ENCODE peak calls at places on chromosome 13, in eight cellular contexts. K is upper lobe of right lung, U is ACHN, I is GM04503, M is D341Med, L is NCI-H2171 treated with DMSO at 0.1 percent for 48 hours, D is transverse colon, C is WTC11. X is an unnamed sample.

GRCh38 chr13:37981932-37982331 is 112.4 kb upstream of the TRPC4 start:
- DNase-seq in M (no peak), C (no peak), L (no peak), I (no peak), D (no peak), K (no peak), U (no peak), X (no peak)

GRCh38 chr13:110872034-110872767 is 42.7 kb downstream of the ANKRD10 start:
- DNase-seq in D (no peak), K (no peak), L (no peak), I (no peak), C (no peak), U (no peak), M (no peak), X (no peak)

GRCh38 chr13:50406831-50407230 is 391.6 kb downstream of the KCNRG start:
- DNase-seq in U (no peak), M (no peak), D (no peak), L (no peak), K (no peak), I (no peak), C (no peak), X (no peak)

GRCh38 chr13:30371649-30372265 is 50.5 kb upstream of the UBE2L5 start:
- DNase-seq in I (peak), K (no peak), L (peak), C (no peak), M (no peak), D (peak), U (peak), X (peak)

GRCh38 chr13:77859450-77859849 is 59.2 kb downstream of the EDNRB start:
- DNase-seq in M (no peak), K (no peak), C (no peak), I (peak), D (peak), U (no peak), L (no peak), X (no peak)

GRCh38 chr13:96948127-96948526 is 46.1 kb downstream of the OXGR1 start:
- DNase-seq in M (no peak), C (no peak), I (no peak), U (no peak), K (no peak), L (no peak), D (no peak), X (no peak)

GRCh38 chr13:50592412-50593145 is 250.9 kb downstream of the DLEU7 start:
- DNase-seq in M (no peak), D (no peak), K (no peak), L (no peak), I (peak), C (no peak), U (peak), X (no peak)

GRCh38 chr13:48094404-48094780 is 512 bp downstream of the MED4 start:
- DNase-seq in U (peak), D (no peak), L (peak), K (no peak), M (no peak), C (no peak), I (no peak), X (peak)

GRCh38 chr13:27401210-27401609 is 23.2 kb upstream of the GTF3A start:
- DNase-seq in I (no peak), L (no peak), D (peak), U (no peak), M (no peak), K (no peak), C (no peak), X (no peak)

GRCh38 chr13:42137856-42138537 is 89.5 kb downstream of the DGKH start:
- DNase-seq in U (no peak), C (no peak), L (no peak), D (no peak), I (no peak), K (no peak), M (no peak), X (no peak)

GRCh38 chr13:114143806-114144605 is 11.6 kb upstream of the RASA3 start:
- DNase-seq in C (peak), K (peak), U (no peak), I (no peak), L (no peak), M (no peak), D (peak), X (peak)

GRCh38 chr13:111402441-111402840 is 82.0 kb downstream of the TEX29 start:
- DNase-seq in K (peak), D (no peak), I (no peak), L (no peak), M (no peak), U (no peak), C (no peak), X (no peak)

GRCh38 chr13:95745752-95746151 is 68.8 kb downstream of the DNAJC3 start:
- DNase-seq in L (no peak), M (no peak), U (no peak), I (no peak), C (no peak), K (no peak), D (no peak), X (no peak)

GRCh38 chr13:27952931-27953670 is 16.0 kb downstream of the CDX2 start:
- DNase-seq in L (no peak), U (peak), M (no peak), K (no peak), I (no peak), C (peak), D (peak), X (no peak)

GRCh38 chr13:19587635-19588300 is 26.4 kb upstream of the TPTE2 start:
- DNase-seq in D (no peak), L (peak), I (no peak), K (no peak), U (peak), C (no peak), M (peak), X (peak)

GRCh38 chr13:53068841-53069520 is 40.4 kb downstream of the OLFM4 start:
- DNase-seq in D (no peak), M (peak), K (no peak), L (peak), U (no peak), I (no peak), C (no peak), X (no peak)

X was measured in activated CD4-positive, alpha-beta memory T cell treated with anti-CD3 and anti-CD28 coated beads for 36 hours.